ENCODE peak calls at places on chromosomes 7 and 10, in eight cellular contexts. One of them, this sample, is unnamed.

GRCh38 chr7:135976312-135977019 is 693 bp downstream of the MTPN start:
- DNase-seq in CD4-positive, alpha-beta memory T cell: peak; percentile 48
- DNase-seq in AML-193: no peak
- DNase-seq in Right ventricle myocardium superior: no peak
- DNase-seq in NCI-H1105 treated with DMSO at 0.1 percent for 48 hours: peak; percentile 38
- DNase-seq in COLO829: peak; percentile 18
- DNase-seq in cardiac fibroblast: no peak
- DNase-seq in naive B cell: peak; percentile 52
- DNase-seq in this sample: peak; percentile 15

GRCh38 chr7:108442039-108442568 is 14.1 kb downstream of the NRCAM start:
- DNase-seq in CD4-positive, alpha-beta memory T cell: no peak
- DNase-seq in AML-193: no peak
- DNase-seq in Right ventricle myocardium superior: no peak
- DNase-seq in NCI-H1105 treated with DMSO at 0.1 percent for 48 hours: peak; percentile 88
- DNase-seq in COLO829: peak; percentile 74
- DNase-seq in cardiac fibroblast: no peak
- DNase-seq in naive B cell: no peak
- DNase-seq in this sample: no peak

GRCh38 chr7:32163141-32163806 is 93.1 kb upstream of the PDE1C start:
- DNase-seq in CD4-positive, alpha-beta memory T cell: no peak
- DNase-seq in AML-193: no peak
- DNase-seq in Right ventricle myocardium superior: peak; percentile 76
- DNase-seq in NCI-H1105 treated with DMSO at 0.1 percent for 48 hours: no peak
- DNase-seq in COLO829: peak; percentile 85
- DNase-seq in cardiac fibroblast: peak; percentile 95
- DNase-seq in naive B cell: no peak
- DNase-seq in this sample: peak; percentile 94

GRCh38 chr10:69991151-69991550 is 61.5 kb upstream of the MACROH2A2 start:
- DNase-seq in CD4-positive, alpha-beta memory T cell: no peak
- DNase-seq in AML-193: no peak
- DNase-seq in Right ventricle myocardium superior: no peak
- DNase-seq in NCI-H1105 treated with DMSO at 0.1 percent for 48 hours: no peak
- DNase-seq in COLO829: no peak
- DNase-seq in cardiac fibroblast: no peak
- DNase-seq in naive B cell: no peak
- DNase-seq in this sample: no peak

GRCh38 chr7:39951156-39951942 is 1.3 kb downstream of the CDK13 start:
- DNase-seq in CD4-positive, alpha-beta memory T cell: peak; percentile 71
- DNase-seq in AML-193: peak; percentile 26
- DNase-seq in Right ventricle myocardium superior: peak; percentile 68
- DNase-seq in NCI-H1105 treated with DMSO at 0.1 percent for 48 hours: peak; percentile 58
- DNase-seq in COLO829: no peak
- DNase-seq in cardiac fibroblast: peak; percentile 56
- DNase-seq in naive B cell: peak; percentile 74
- DNase-seq in this sample: peak; percentile 84

GRCh38 chr7:36726806-36727503 is 2.7 kb upstream of the AOAH start:
- DNase-seq in CD4-positive, alpha-beta memory T cell: no peak
- DNase-seq in AML-193: peak; percentile 60
- DNase-seq in Right ventricle myocardium superior: no peak
- DNase-seq in NCI-H1105 treated with DMSO at 0.1 percent for 48 hours: no peak
- DNase-seq in COLO829: no peak
- DNase-seq in cardiac fibroblast: no peak
- DNase-seq in naive B cell: no peak
- DNase-seq in this sample: no peak

GRCh38 chr10:72379776-72380175 is 25.1 kb upstream of the DNAJB12 start:
- DNase-seq in CD4-positive, alpha-beta memory T cell: no peak
- DNase-seq in AML-193: no peak
- DNase-seq in Right ventricle myocardium superior: no peak
- DNase-seq in NCI-H1105 treated with DMSO at 0.1 percent for 48 hours: no peak
- DNase-seq in COLO829: no peak
- DNase-seq in cardiac fibroblast: no peak
- DNase-seq in naive B cell: no peak
- DNase-seq in this sample: no peak

GRCh38 chr10:52959810-52960209 is 187.2 kb upstream of the MBL2 start:
- DNase-seq in CD4-positive, alpha-beta memory T cell: no peak
- DNase-seq in AML-193: no peak
- DNase-seq in Right ventricle myocardium superior: no peak
- DNase-seq in NCI-H1105 treated with DMSO at 0.1 percent for 48 hours: no peak
- DNase-seq in COLO829: no peak
- DNase-seq in cardiac fibroblast: no peak
- DNase-seq in naive B cell: no peak
- DNase-seq in this sample: no peak

GRCh38 chr10:43235070-43235900 is 31.6 kb downstream of the RASGEF1A start:
- DNase-seq in CD4-positive, alpha-beta memory T cell: no peak
- DNase-seq in AML-193: no peak
- DNase-seq in Right ventricle myocardium superior: peak; percentile 13
- DNase-seq in NCI-H1105 treated with DMSO at 0.1 percent for 48 hours: no peak
- DNase-seq in COLO829: no peak
- DNase-seq in cardiac fibroblast: no peak
- DNase-seq in naive B cell: no peak
- DNase-seq in this sample: no peak

GRCh38 chr10:111161109-111161874 is 84.5 kb downstream of the ADRA2A start:
- DNase-seq in CD4-positive, alpha-beta memory T cell: no peak
- DNase-seq in AML-193: no peak
- DNase-seq in Right ventricle myocardium superior: no peak
- DNase-seq in NCI-H1105 treated with DMSO at 0.1 percent for 48 hours: no peak
- DNase-seq in COLO829: no peak
- DNase-seq in cardiac fibroblast: no peak
- DNase-seq in naive B cell: no peak
- DNase-seq in this sample: no peak

GRCh38 chr7:80764132-80764531 is 125.7 kb downstream of the CD36 start:
- DNase-seq in CD4-positive, alpha-beta memory T cell: no peak
- DNase-seq in AML-193: no peak
- DNase-seq in Right ventricle myocardium superior: no peak
- DNase-seq in NCI-H1105 treated with DMSO at 0.1 percent for 48 hours: peak; percentile 37
- DNase-seq in COLO829: no peak
- DNase-seq in cardiac fibroblast: no peak
- DNase-seq in naive B cell: no peak
- DNase-seq in this sample: no peak

GRCh38 chr10:33352631-33353030 is 18.2 kb upstream of the NRP1 start:
- DNase-seq in CD4-positive, alpha-beta memory T cell: no peak
- DNase-seq in AML-193: no peak
- DNase-seq in Right ventricle myocardium superior: no peak
- DNase-seq in NCI-H1105 treated with DMSO at 0.1 percent for 48 hours: no peak
- DNase-seq in COLO829: no peak
- DNase-seq in cardiac fibroblast: no peak
- DNase-seq in naive B cell: no peak
- DNase-seq in this sample: no peak